ENCODE peak calls at places on chromosomes 4 and X, in seven cellular contexts. One of them, this sample, is unnamed. For H3K27me3, the result is how much of the 10 kb centered on the place peaks cover.

GRCh38 chrX:94914235-94914634 is 1240.2 kb downstream of the FAM133A start:
- DNase-seq in upper lobe of left lung: peak
- DNase-seq in BJ: no peak
- DNase-seq in SK-N-SH: peak
- DNase-seq in thoracic aorta: no peak
- DNase-seq in IMR-90: no peak
- DNase-seq in lower lobe of right lung: no peak
- DNase-seq in this sample: no peak

GRCh38 chr4:73952352-73952751 is 29.5 kb downstream of the PF4 start:
- DNase-seq in IMR-90: no peak
- DNase-seq in thoracic aorta: no peak
- DNase-seq in BJ: no peak
- DNase-seq in lower lobe of right lung: no peak
- DNase-seq in SK-N-SH: no peak
- DNase-seq in upper lobe of left lung: no peak
- DNase-seq in this sample: no peak

GRCh38 chr4:185713272-185713671 is 98.7 kb downstream of the SORBS2 start:
- DNase-seq in IMR-90: no peak
- DNase-seq in SK-N-SH: no peak
- DNase-seq in thoracic aorta: no peak
- DNase-seq in upper lobe of left lung: no peak
- DNase-seq in lower lobe of right lung: no peak
- DNase-seq in BJ: no peak
- DNase-seq in this sample: no peak

GRCh38 chrX:44596277-44596676 is 53.6 kb upstream of the FUNDC1 start:
- DNase-seq in IMR-90: no peak
- DNase-seq in thoracic aorta: no peak
- DNase-seq in upper lobe of left lung: no peak
- DNase-seq in SK-N-SH: no peak
- DNase-seq in lower lobe of right lung: no peak
- DNase-seq in BJ: no peak
- DNase-seq in this sample: peak

GRCh38 chr4:78297075-78297815 is 240.1 kb downstream of the FRAS1 start:
- DNase-seq in SK-N-SH: no peak
- DNase-seq in lower lobe of right lung: no peak
- DNase-seq in BJ: peak
- DNase-seq in thoracic aorta: no peak
- DNase-seq in upper lobe of left lung: no peak
- DNase-seq in IMR-90: peak
- DNase-seq in this sample: peak

GRCh38 chrX:39199429-39199828 is 398.2 kb downstream of the MID1IP1 start:
- DNase-seq in upper lobe of left lung: no peak
- DNase-seq in lower lobe of right lung: no peak
- DNase-seq in thoracic aorta: no peak
- DNase-seq in IMR-90: no peak
- DNase-seq in BJ: no peak
- DNase-seq in SK-N-SH: no peak
- DNase-seq in this sample: no peak

GRCh38 chr4:128528793-128529553 is 241.4 kb upstream of the PGRMC2 start:
- DNase-seq in SK-N-SH: no peak
- DNase-seq in IMR-90: peak
- DNase-seq in thoracic aorta: peak
- DNase-seq in BJ: peak
- DNase-seq in upper lobe of left lung: peak
- DNase-seq in lower lobe of right lung: no peak
- DNase-seq in this sample: no peak

GRCh38 chr4:86441175-86441960 is 81.5 kb upstream of the MAPK10 start:
- DNase-seq in BJ: no peak
- DNase-seq in SK-N-SH: peak
- DNase-seq in lower lobe of right lung: no peak
- DNase-seq in thoracic aorta: no peak
- DNase-seq in upper lobe of left lung: no peak
- DNase-seq in IMR-90: peak
- DNase-seq in this sample: peak

GRCh38 chrX:10579018-10579752 is 41.2 kb downstream of the MID1 start:
- DNase-seq in IMR-90: peak
- DNase-seq in upper lobe of left lung: no peak
- DNase-seq in lower lobe of right lung: no peak
- DNase-seq in SK-N-SH: no peak
- DNase-seq in thoracic aorta: no peak
- DNase-seq in BJ: no peak
- DNase-seq in this sample: no peak

GRCh38 chrX:101708180-101708579 is 48.5 kb upstream of the ARMCX2 start:
- DNase-seq in BJ: no peak
- DNase-seq in lower lobe of right lung: no peak
- DNase-seq in thoracic aorta: no peak
- DNase-seq in upper lobe of left lung: no peak
- DNase-seq in IMR-90: peak
- DNase-seq in SK-N-SH: no peak
- DNase-seq in this sample: no peak

GRCh38 chrX:101229155-101229554 is 9.6 kb downstream of the DRP2 start:
- DNase-seq in IMR-90: peak
- DNase-seq in thoracic aorta: no peak
- DNase-seq in SK-N-SH: no peak
- DNase-seq in upper lobe of left lung: no peak
- DNase-seq in lower lobe of right lung: no peak
- DNase-seq in BJ: no peak
- DNase-seq in this sample: no peak

GRCh38 chrX:23981222-23981621 is 45.8 kb downstream of the KLHL15 start:
- DNase-seq in thoracic aorta: no peak
- DNase-seq in SK-N-SH: no peak
- DNase-seq in upper lobe of left lung: no peak
- DNase-seq in IMR-90: no peak
- DNase-seq in lower lobe of right lung: no peak
- DNase-seq in BJ: no peak
- DNase-seq in this sample: no peak

GRCh38 chr4:83906561-83906960 is 370.7 kb downstream of the GPAT3 start:
- DNase-seq in SK-N-SH: no peak
- DNase-seq in upper lobe of left lung: no peak
- DNase-seq in lower lobe of right lung: no peak
- DNase-seq in IMR-90: peak
- DNase-seq in BJ: no peak
- DNase-seq in thoracic aorta: no peak
- DNase-seq in this sample: no peak

GRCh38 chrX:20066968-20067708 is 49.6 kb downstream of the MAP7D2 start:
- DNase-seq in IMR-90: peak
- DNase-seq in BJ: no peak
- DNase-seq in lower lobe of right lung: no peak
- DNase-seq in thoracic aorta: no peak
- DNase-seq in upper lobe of left lung: peak
- DNase-seq in SK-N-SH: peak
- DNase-seq in this sample: no peak

GRCh38 chr4:13162886-13163285 is 321.3 kb downstream of the RAB28 start:
- DNase-seq in thoracic aorta: no peak
- DNase-seq in lower lobe of right lung: no peak
- DNase-seq in BJ: no peak
- DNase-seq in IMR-90: no peak
- DNase-seq in SK-N-SH: no peak
- DNase-seq in upper lobe of left lung: no peak
- DNase-seq in this sample: no peak

GRCh38 chr4:8153441-8153840 is 5.2 kb downstream of the ABLIM2 start:
- DNase-seq in upper lobe of left lung: no peak
- DNase-seq in SK-N-SH: no peak
- DNase-seq in BJ: no peak
- DNase-seq in IMR-90: no peak
- DNase-seq in lower lobe of right lung: no peak
- DNase-seq in thoracic aorta: no peak
- DNase-seq in this sample: no peak

GRCh38 chr4:6844986-6845385 is 62.5 kb downstream of the KIAA0232 start:
- DNase-seq in BJ: no peak
- DNase-seq in thoracic aorta: no peak
- DNase-seq in upper lobe of left lung: no peak
- DNase-seq in lower lobe of right lung: no peak
- DNase-seq in IMR-90: no peak
- DNase-seq in SK-N-SH: peak
- DNase-seq in this sample: no peak

GRCh38 chrX:71912156-71912555 is 1.5 kb downstream of the NHSL2 start:
- DNase-seq in upper lobe of left lung: no peak
- DNase-seq in lower lobe of right lung: no peak
- DNase-seq in BJ: no peak
- DNase-seq in thoracic aorta: no peak
- DNase-seq in SK-N-SH: no peak
- DNase-seq in IMR-90: no peak
- DNase-seq in this sample: no peak

GRCh38 chrX:71911731-71912050 is 1.0 kb downstream of the NHSL2 start:
- DNase-seq in lower lobe of right lung: no peak
- DNase-seq in BJ: no peak
- DNase-seq in thoracic aorta: no peak
- DNase-seq in IMR-90: no peak
- DNase-seq in upper lobe of left lung: no peak
- DNase-seq in SK-N-SH: no peak
- DNase-seq in this sample: no peak

GRCh38 chrX:71910526-71911022 is at the start of gene NHSL2:
- DNase-seq in IMR-90: peak
- DNase-seq in SK-N-SH: no peak
- DNase-seq in lower lobe of right lung: peak
- DNase-seq in thoracic aorta: no peak
- DNase-seq in upper lobe of left lung: no peak
- DNase-seq in BJ: no peak
- DNase-seq in this sample: no peak

GRCh38 chrX:71909956-71910355 is 689 bp upstream of the NHSL2 start:
- DNase-seq in thoracic aorta: no peak
- DNase-seq in upper lobe of left lung: no peak
- DNase-seq in lower lobe of right lung: no peak
- DNase-seq in IMR-90: no peak
- DNase-seq in BJ: no peak
- DNase-seq in SK-N-SH: no peak
- DNase-seq in this sample: no peak

DNA sequence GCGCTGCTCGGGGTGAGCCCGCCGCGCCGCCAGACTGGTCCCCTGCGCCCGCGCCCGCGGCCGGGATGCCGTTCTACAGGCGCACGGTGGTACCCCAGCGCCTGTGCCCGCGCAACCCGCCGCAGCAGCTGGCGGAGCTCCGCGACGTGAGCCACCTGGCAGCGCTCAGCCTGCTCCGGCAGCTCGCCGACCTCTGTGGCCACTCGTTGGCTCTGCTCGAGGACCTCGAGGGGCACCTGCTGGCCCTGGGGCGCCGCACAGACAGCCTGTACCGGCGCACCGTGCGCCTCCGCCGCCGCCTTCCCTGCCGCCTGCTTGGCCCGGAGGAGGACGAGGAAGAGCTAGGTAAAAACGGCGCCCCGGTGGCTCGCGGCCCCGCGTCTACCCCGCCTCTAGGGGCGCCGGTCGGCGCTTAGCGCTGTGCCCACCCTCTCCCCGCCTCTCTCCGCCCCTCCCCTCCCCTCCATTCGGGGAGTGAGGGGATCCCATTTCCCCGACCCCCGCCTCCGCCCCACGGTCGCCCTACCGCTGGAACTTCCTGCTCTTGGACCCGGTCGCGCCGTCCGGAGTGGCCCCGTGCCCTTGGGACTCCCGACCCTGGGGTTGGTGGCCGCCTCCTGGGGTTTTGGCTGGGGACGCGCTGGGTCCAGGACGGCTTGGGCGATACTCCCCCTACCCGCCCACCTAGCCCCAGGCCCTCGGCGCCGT is 532 bp downstream of the NHSL2 start:
- DNase-seq in upper lobe of left lung: no peak
- DNase-seq in SK-N-SH: peak
- DNase-seq in BJ: no peak
- DNase-seq in IMR-90: no peak
- DNase-seq in thoracic aorta: no peak
- DNase-seq in lower lobe of right lung: no peak
- DNase-seq in this sample: peak
- TF ChIP-seq CTCF in upper lobe of left lung: no peak
- TF ChIP-seq CTCF in SK-N-SH: no peak
- TF ChIP-seq CTCF in BJ: peak
- TF ChIP-seq CTCF in IMR-90: no peak
- TF ChIP-seq CTCF in thoracic aorta: no peak
- TF ChIP-seq CTCF in lower lobe of right lung: no peak
- TF ChIP-seq CTCF in this sample: peak

DNA sequence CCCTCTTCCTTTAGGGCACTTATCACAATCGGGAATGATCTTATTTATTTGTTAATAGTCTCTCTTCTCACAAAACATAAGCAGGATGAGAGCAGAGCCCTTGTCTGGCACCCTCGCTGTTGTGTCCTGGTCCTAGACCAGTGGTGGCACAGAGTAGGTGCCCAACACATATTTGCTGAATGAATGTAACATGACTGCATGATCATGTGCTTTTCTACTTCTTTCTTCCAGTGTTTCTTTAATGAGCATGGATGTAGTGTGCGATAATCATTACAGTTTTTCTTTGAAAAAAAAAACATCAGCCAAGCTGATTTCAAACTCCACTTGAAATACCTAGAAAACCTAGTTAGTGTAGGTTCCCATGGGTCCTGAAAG is 164.1 kb downstream of the CHIC2 start:
- DNase-seq in BJ: no peak
- DNase-seq in IMR-90: no peak
- DNase-seq in thoracic aorta: no peak
- DNase-seq in lower lobe of right lung: no peak
- DNase-seq in upper lobe of left lung: no peak
- DNase-seq in SK-N-SH: no peak
- DNase-seq in this sample: no peak
- H3K4me3 ChIP-seq in BJ: no peak
- H3K4me3 ChIP-seq in IMR-90: no peak
- H3K4me3 ChIP-seq in thoracic aorta: peak
- H3K4me3 ChIP-seq in lower lobe of right lung: no peak
- H3K4me3 ChIP-seq in upper lobe of left lung: no peak
- H3K4me3 ChIP-seq in SK-N-SH: no peak
- H3K4me3 ChIP-seq in this sample: no peak

GRCh38 chrX:83510466-83511181 is 2.5 kb downstream of the POU3F4 start:
- DNase-seq in SK-N-SH: peak
- DNase-seq in lower lobe of right lung: no peak
- DNase-seq in upper lobe of left lung: no peak
- DNase-seq in thoracic aorta: no peak
- DNase-seq in BJ: no peak
- DNase-seq in IMR-90: no peak
- DNase-seq in this sample: no peak

GRCh38 chrX:83508006-83508405 is at the start of gene POU3F4:
- DNase-seq in upper lobe of left lung: no peak
- DNase-seq in lower lobe of right lung: no peak
- DNase-seq in IMR-90: no peak
- DNase-seq in thoracic aorta: no peak
- DNase-seq in BJ: no peak
- DNase-seq in SK-N-SH: no peak
- DNase-seq in this sample: no peak

GRCh38 chrX:83509246-83509801 is 1.2 kb downstream of the POU3F4 start:
- DNase-seq in BJ: no peak
- DNase-seq in thoracic aorta: no peak
- DNase-seq in IMR-90: no peak
- DNase-seq in lower lobe of right lung: no peak
- DNase-seq in upper lobe of left lung: no peak
- DNase-seq in SK-N-SH: no peak
- DNase-seq in this sample: no peak

GRCh38 chrX:83511208-83511607 is 3.1 kb downstream of the POU3F4 start:
- DNase-seq in upper lobe of left lung: no peak
- DNase-seq in IMR-90: no peak
- DNase-seq in SK-N-SH: peak
- DNase-seq in BJ: no peak
- DNase-seq in lower lobe of right lung: no peak
- DNase-seq in thoracic aorta: no peak
- DNase-seq in this sample: no peak

GRCh38 chrX:83508526-83509245 is 596 bp downstream of the POU3F4 start:
- DNase-seq in BJ: no peak
- DNase-seq in SK-N-SH: no peak
- DNase-seq in IMR-90: no peak
- DNase-seq in upper lobe of left lung: no peak
- DNase-seq in thoracic aorta: no peak
- DNase-seq in lower lobe of right lung: no peak
- DNase-seq in this sample: no peak
- H3K27me3 ChIP-seq in BJ: under half
- H3K27me3 ChIP-seq in SK-N-SH: half or more
- H3K27me3 ChIP-seq in IMR-90: under half
- H3K27me3 ChIP-seq in upper lobe of left lung: under half
- H3K27me3 ChIP-seq in thoracic aorta: under half
- H3K27me3 ChIP-seq in lower lobe of right lung: under half
- H3K27me3 ChIP-seq in this sample: under half

GRCh38 chrX:53445977-53446376 is 11.8 kb upstream of the HSD17B10 start:
- DNase-seq in upper lobe of left lung: peak
- DNase-seq in BJ: no peak
- DNase-seq in SK-N-SH: peak
- DNase-seq in IMR-90: peak
- DNase-seq in thoracic aorta: no peak
- DNase-seq in lower lobe of right lung: peak
- DNase-seq in this sample: no peak
- TF ChIP-seq CTCF in upper lobe of left lung: peak
- TF ChIP-seq CTCF in BJ: peak
- TF ChIP-seq CTCF in SK-N-SH: peak
- TF ChIP-seq CTCF in IMR-90: peak
- TF ChIP-seq CTCF in thoracic aorta: no peak
- TF ChIP-seq CTCF in lower lobe of right lung: peak
- TF ChIP-seq CTCF in this sample: peak